ENCODE peak calls at places on chromosomes 4 and X, in ten cellular contexts. One of them, this sample, is unnamed.

GRCh38 chrX:82141942-82142341 is 940.0 kb downstream of the SH3BGRL start:
- DNase-seq in kidney: no peak
- DNase-seq in tibial artery: no peak
- DNase-seq in thyroid gland: no peak
- DNase-seq in fibroblast of lung: no peak
- DNase-seq in HFF-Myc: no peak
- DNase-seq in natural killer cell: no peak
- DNase-seq in GM12865: no peak
- DNase-seq in nephron progenitor cell: no peak
- DNase-seq in psoas muscle: no peak
- DNase-seq in this sample: no peak

GRCh38 chrX:43643662-43644061 is 12.4 kb upstream of the MAOA start:
- DNase-seq in kidney: no peak
- DNase-seq in tibial artery: no peak
- DNase-seq in thyroid gland: no peak
- DNase-seq in fibroblast of lung: no peak
- DNase-seq in HFF-Myc: no peak
- DNase-seq in natural killer cell: no peak
- DNase-seq in GM12865: no peak
- DNase-seq in nephron progenitor cell: no peak
- DNase-seq in psoas muscle: no peak
- DNase-seq in this sample: no peak

GRCh38 chrX:132961511-132961910 is 3.1 kb upstream of the HS6ST2 start:
- DNase-seq in kidney: no peak
- DNase-seq in tibial artery: no peak
- DNase-seq in thyroid gland: no peak
- DNase-seq in fibroblast of lung: no peak
- DNase-seq in HFF-Myc: no peak
- DNase-seq in natural killer cell: no peak
- DNase-seq in GM12865: no peak
- DNase-seq in nephron progenitor cell: no peak
- DNase-seq in psoas muscle: no peak
- DNase-seq in this sample: no peak

GRCh38 chr4:40923326-40924095 is 173.8 kb downstream of the NSUN7 start:
- DNase-seq in kidney: no peak
- DNase-seq in tibial artery: peak; percentile 76
- DNase-seq in thyroid gland: peak; percentile 88
- DNase-seq in fibroblast of lung: no peak
- DNase-seq in HFF-Myc: no peak
- DNase-seq in natural killer cell: no peak
- DNase-seq in GM12865: no peak
- DNase-seq in nephron progenitor cell: no peak
- DNase-seq in psoas muscle: no peak
- DNase-seq in this sample: no peak

GRCh38 chr4:189364032-189364449 is 576.6 kb upstream of the FRG1 start:
- DNase-seq in kidney: no peak
- DNase-seq in tibial artery: no peak
- DNase-seq in thyroid gland: no peak
- DNase-seq in fibroblast of lung: no peak
- DNase-seq in HFF-Myc: no peak
- DNase-seq in natural killer cell: no peak
- DNase-seq in GM12865: no peak
- DNase-seq in nephron progenitor cell: no peak
- DNase-seq in psoas muscle: no peak
- DNase-seq in this sample: no peak

GRCh38 chr4:186058253-186058979 is 10.5 kb upstream of the TLR3 start:
- DNase-seq in kidney: no peak
- DNase-seq in tibial artery: no peak
- DNase-seq in thyroid gland: no peak
- DNase-seq in fibroblast of lung: no peak
- DNase-seq in HFF-Myc: no peak
- DNase-seq in natural killer cell: peak; percentile 25
- DNase-seq in GM12865: peak; percentile 86
- DNase-seq in nephron progenitor cell: no peak
- DNase-seq in psoas muscle: no peak
- DNase-seq in this sample: peak; percentile 74

GRCh38 chrX:141278306-141278705 is 36.0 kb upstream of the SPANXC start:
- DNase-seq in kidney: no peak
- DNase-seq in tibial artery: no peak
- DNase-seq in thyroid gland: peak; percentile 7
- DNase-seq in fibroblast of lung: peak; percentile 32
- DNase-seq in HFF-Myc: no peak
- DNase-seq in natural killer cell: no peak
- DNase-seq in GM12865: peak; percentile 1
- DNase-seq in nephron progenitor cell: peak; percentile 10
- DNase-seq in psoas muscle: no peak
- DNase-seq in this sample: no peak

GRCh38 chr4:155624478-155624877 is 42.2 kb upstream of the GUCY1A1 start:
- DNase-seq in kidney: no peak
- DNase-seq in tibial artery: no peak
- DNase-seq in thyroid gland: peak; percentile 13
- DNase-seq in fibroblast of lung: no peak
- DNase-seq in HFF-Myc: no peak
- DNase-seq in natural killer cell: no peak
- DNase-seq in GM12865: no peak
- DNase-seq in nephron progenitor cell: no peak
- DNase-seq in psoas muscle: no peak
- DNase-seq in this sample: peak; percentile 57

GRCh38 chr4:153465583-153465921 is 608 bp upstream of the TMEM131L start:
- DNase-seq in kidney: peak; percentile 83
- DNase-seq in tibial artery: peak; percentile 84
- DNase-seq in thyroid gland: peak; percentile 63
- DNase-seq in fibroblast of lung: peak; percentile 74
- DNase-seq in HFF-Myc: peak; percentile 58
- DNase-seq in natural killer cell: peak; percentile 36
- DNase-seq in GM12865: peak; percentile 74
- DNase-seq in nephron progenitor cell: peak; percentile 45
- DNase-seq in psoas muscle: peak; percentile 72
- DNase-seq in this sample: peak; percentile 37

GRCh38 chr4:139017861-139018260 is 2.3 kb downstream of the NOCT start:
- DNase-seq in kidney: no peak
- DNase-seq in tibial artery: no peak
- DNase-seq in thyroid gland: no peak
- DNase-seq in fibroblast of lung: peak; percentile 30
- DNase-seq in HFF-Myc: no peak
- DNase-seq in natural killer cell: no peak
- DNase-seq in GM12865: no peak
- DNase-seq in nephron progenitor cell: no peak
- DNase-seq in psoas muscle: no peak
- DNase-seq in this sample: no peak

DNA sequence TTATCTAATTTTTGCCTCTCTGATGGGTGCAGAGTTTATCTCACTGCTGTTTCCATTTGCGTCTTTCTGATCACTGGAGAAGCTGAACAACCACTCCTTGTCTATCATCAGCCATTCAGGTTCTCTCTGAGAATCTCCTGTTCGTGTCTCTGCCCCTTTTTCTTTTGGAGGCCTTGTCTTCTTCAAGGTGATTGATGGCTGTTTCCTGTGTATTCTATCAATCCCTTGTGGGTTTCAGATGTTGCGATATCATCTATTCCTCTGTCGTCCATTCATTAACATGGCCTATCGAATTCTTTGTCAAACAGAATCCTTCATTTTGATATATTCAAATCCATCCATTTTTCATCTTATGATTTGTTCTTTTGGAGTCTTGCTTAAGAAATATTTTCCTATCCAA is 100.3 kb downstream of the FAM53A start:
- DNase-seq in kidney: no peak
- DNase-seq in tibial artery: no peak
- DNase-seq in thyroid gland: no peak
- DNase-seq in fibroblast of lung: no peak
- DNase-seq in HFF-Myc: no peak
- DNase-seq in natural killer cell: no peak
- DNase-seq in GM12865: no peak
- DNase-seq in nephron progenitor cell: no peak
- DNase-seq in psoas muscle: no peak
- DNase-seq in this sample: no peak
- TF ChIP-seq CTCF in kidney: no peak
- TF ChIP-seq CTCF in tibial artery: no peak
- TF ChIP-seq CTCF in thyroid gland: no peak
- TF ChIP-seq CTCF in fibroblast of lung: no peak
- TF ChIP-seq CTCF in HFF-Myc: no peak
- TF ChIP-seq CTCF in natural killer cell: no peak
- TF ChIP-seq CTCF in GM12865: no peak
- TF ChIP-seq CTCF in nephron progenitor cell: no peak
- TF ChIP-seq CTCF in psoas muscle: no peak
- TF ChIP-seq CTCF in this sample: no peak

GRCh38 chr4:184328022-184328736 is 110.5 kb upstream of the ENPP6 start:
- DNase-seq in kidney: no peak
- DNase-seq in tibial artery: no peak
- DNase-seq in thyroid gland: peak; percentile 69
- DNase-seq in fibroblast of lung: no peak
- DNase-seq in HFF-Myc: no peak
- DNase-seq in natural killer cell: no peak
- DNase-seq in GM12865: peak; percentile 96
- DNase-seq in nephron progenitor cell: no peak
- DNase-seq in psoas muscle: no peak
- DNase-seq in this sample: peak; percentile 72

GRCh38 chr4:184324939-184325477 is 107.3 kb upstream of the ENPP6 start:
- DNase-seq in kidney: no peak
- DNase-seq in tibial artery: no peak
- DNase-seq in thyroid gland: no peak
- DNase-seq in fibroblast of lung: no peak
- DNase-seq in HFF-Myc: no peak
- DNase-seq in natural killer cell: no peak
- DNase-seq in GM12865: no peak
- DNase-seq in nephron progenitor cell: no peak
- DNase-seq in psoas muscle: no peak
- DNase-seq in this sample: no peak

GRCh38 chr4:184329235-184330007 is 111.7 kb upstream of the ENPP6 start:
- DNase-seq in kidney: no peak
- DNase-seq in tibial artery: no peak
- DNase-seq in thyroid gland: peak; percentile 48
- DNase-seq in fibroblast of lung: no peak
- DNase-seq in HFF-Myc: no peak
- DNase-seq in natural killer cell: no peak
- DNase-seq in GM12865: no peak
- DNase-seq in nephron progenitor cell: no peak
- DNase-seq in psoas muscle: no peak
- DNase-seq in this sample: no peak

GRCh38 chr4:184331155-184331995 is 113.7 kb upstream of the ENPP6 start:
- DNase-seq in kidney: no peak
- DNase-seq in tibial artery: no peak
- DNase-seq in thyroid gland: peak; percentile 92
- DNase-seq in fibroblast of lung: peak; percentile 12
- DNase-seq in HFF-Myc: no peak
- DNase-seq in natural killer cell: no peak
- DNase-seq in GM12865: no peak
- DNase-seq in nephron progenitor cell: no peak
- DNase-seq in psoas muscle: no peak
- DNase-seq in this sample: no peak

GRCh38 chr4:184330008-184330400 is 112.3 kb upstream of the ENPP6 start:
- DNase-seq in kidney: peak; percentile 83
- DNase-seq in tibial artery: peak; percentile 77
- DNase-seq in thyroid gland: peak; percentile 50
- DNase-seq in fibroblast of lung: peak; percentile 12
- DNase-seq in HFF-Myc: no peak
- DNase-seq in natural killer cell: no peak
- DNase-seq in GM12865: peak; percentile 92
- DNase-seq in nephron progenitor cell: no peak
- DNase-seq in psoas muscle: peak; percentile 64
- DNase-seq in this sample: peak; percentile 70
- TF ChIP-seq CTCF in kidney: no peak
- TF ChIP-seq CTCF in tibial artery: no peak
- TF ChIP-seq CTCF in thyroid gland: no peak
- TF ChIP-seq CTCF in fibroblast of lung: no peak
- TF ChIP-seq CTCF in HFF-Myc: no peak
- TF ChIP-seq CTCF in natural killer cell: no peak
- TF ChIP-seq CTCF in GM12865: no peak
- TF ChIP-seq CTCF in nephron progenitor cell: no peak
- TF ChIP-seq CTCF in psoas muscle: no peak
- TF ChIP-seq CTCF in this sample: peak; percentile 35

GRCh38 chr4:174349156-174349555 is 65.4 kb downstream of the CEP44 start:
- DNase-seq in kidney: no peak
- DNase-seq in tibial artery: no peak
- DNase-seq in thyroid gland: no peak
- DNase-seq in fibroblast of lung: no peak
- DNase-seq in HFF-Myc: no peak
- DNase-seq in natural killer cell: no peak
- DNase-seq in GM12865: no peak
- DNase-seq in nephron progenitor cell: no peak
- DNase-seq in psoas muscle: no peak
- DNase-seq in this sample: no peak
- TF ChIP-seq CTCF in kidney: no peak
- TF ChIP-seq CTCF in tibial artery: no peak
- TF ChIP-seq CTCF in thyroid gland: no peak
- TF ChIP-seq CTCF in fibroblast of lung: no peak
- TF ChIP-seq CTCF in HFF-Myc: no peak
- TF ChIP-seq CTCF in natural killer cell: no peak
- TF ChIP-seq CTCF in GM12865: no peak
- TF ChIP-seq CTCF in nephron progenitor cell: no peak
- TF ChIP-seq CTCF in psoas muscle: no peak
- TF ChIP-seq CTCF in this sample: no peak

GRCh38 chr4:70538869-70539268 is 20.5 kb downstream of the AMTN start:
- DNase-seq in kidney: no peak
- DNase-seq in tibial artery: no peak
- DNase-seq in thyroid gland: no peak
- DNase-seq in fibroblast of lung: no peak
- DNase-seq in HFF-Myc: no peak
- DNase-seq in natural killer cell: no peak
- DNase-seq in GM12865: no peak
- DNase-seq in nephron progenitor cell: no peak
- DNase-seq in psoas muscle: no peak
- DNase-seq in this sample: no peak

GRCh38 chr4:70544279-70544870 is 26.0 kb downstream of the AMTN start:
- DNase-seq in kidney: no peak
- DNase-seq in tibial artery: no peak
- DNase-seq in thyroid gland: no peak
- DNase-seq in fibroblast of lung: peak; percentile 23
- DNase-seq in HFF-Myc: no peak
- DNase-seq in natural killer cell: no peak
- DNase-seq in GM12865: peak; percentile 21
- DNase-seq in nephron progenitor cell: no peak
- DNase-seq in psoas muscle: no peak
- DNase-seq in this sample: no peak
- TF ChIP-seq CTCF in kidney: peak; percentile 49
- TF ChIP-seq CTCF in tibial artery: no peak
- TF ChIP-seq CTCF in thyroid gland: peak; percentile 48
- TF ChIP-seq CTCF in fibroblast of lung: peak; percentile 65
- TF ChIP-seq CTCF in HFF-Myc: peak; percentile 60
- TF ChIP-seq CTCF in natural killer cell: no peak
- TF ChIP-seq CTCF in GM12865: peak; percentile 53
- TF ChIP-seq CTCF in nephron progenitor cell: peak; percentile 64
- TF ChIP-seq CTCF in psoas muscle: no peak
- TF ChIP-seq CTCF in this sample: peak; percentile 42

DNA sequence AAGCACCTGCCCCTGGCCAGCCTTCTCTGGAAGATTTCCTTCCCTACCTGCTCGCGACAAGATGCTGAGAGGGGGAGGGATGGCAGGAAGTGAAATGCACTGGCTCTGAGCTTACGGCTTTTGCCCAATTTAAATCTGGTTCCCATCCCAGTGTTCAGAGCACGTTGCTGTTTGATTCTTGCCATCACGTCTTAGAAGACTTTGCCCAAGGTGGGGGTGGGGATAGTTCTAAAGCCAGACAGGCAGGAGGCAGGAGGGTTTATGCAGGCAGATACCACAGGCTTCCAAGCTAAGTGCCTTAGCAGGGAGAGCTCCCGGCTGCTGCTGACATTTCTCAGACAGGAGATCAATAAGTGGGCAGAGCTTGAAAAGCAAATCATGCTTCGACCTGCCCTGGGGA is 393.9 kb downstream of the MID1IP1 start:
- DNase-seq in kidney: no peak
- DNase-seq in tibial artery: no peak
- DNase-seq in thyroid gland: no peak
- DNase-seq in fibroblast of lung: no peak
- DNase-seq in HFF-Myc: no peak
- DNase-seq in natural killer cell: no peak
- DNase-seq in GM12865: no peak
- DNase-seq in nephron progenitor cell: no peak
- DNase-seq in psoas muscle: no peak
- DNase-seq in this sample: no peak
- TF ChIP-seq CTCF in kidney: no peak
- TF ChIP-seq CTCF in tibial artery: no peak
- TF ChIP-seq CTCF in thyroid gland: no peak
- TF ChIP-seq CTCF in fibroblast of lung: no peak
- TF ChIP-seq CTCF in HFF-Myc: no peak
- TF ChIP-seq CTCF in natural killer cell: no peak
- TF ChIP-seq CTCF in GM12865: no peak
- TF ChIP-seq CTCF in nephron progenitor cell: no peak
- TF ChIP-seq CTCF in psoas muscle: no peak
- TF ChIP-seq CTCF in this sample: no peak

This sample was measured in GM10248.